ENCODE peak calls at places on chromosome 16, in nine cellular contexts. K is sigmoid colon, X is dorsolateral prefrontal cortex, I is left ventricle myocardium inferior, O is prostate gland, J is stomach, Q is heart left ventricle, E is Peyer's patch, B is A549. A is an unnamed sample.

GRCh38 chr16:888901-889570 is 81.7 kb downstream of the LMF1 start:
- DNase-seq in Q (peak), O (no peak), K (peak), J (no peak), X (no peak), I (no peak), B (no peak), E (no peak), A (no peak)

GRCh38 chr16:57318240-57318970 is 33.9 kb upstream of the PLLP start:
- DNase-seq in J (no peak), E (no peak), Q (peak), X (no peak), O (no peak), I (no peak), K (peak), B (no peak), A (no peak)

GRCh38 chr16:50838165-50838564 is 96.3 kb downstream of the CYLD start:
- DNase-seq in X (no peak), J (no peak), E (no peak), K (no peak), Q (no peak), O (no peak), B (no peak), I (no peak), A (no peak)

GRCh38 chr16:84047626-84048025 is 5.0 kb upstream of the SLC38A8 start:
- DNase-seq in E (no peak), I (no peak), X (no peak), O (no peak), B (no peak), K (peak), Q (peak), J (no peak), A (no peak)

GRCh38 chr16:10562361-10562899 is 18.0 kb downstream of the EMP2 start:
- DNase-seq in J (no peak), O (no peak), E (no peak), K (no peak), B (no peak), X (no peak), I (no peak), Q (no peak), A (no peak)

GRCh38 chr16:85751665-85752501 is 987 bp upstream of the C16orf74 start:
- DNase-seq in J (no peak), X (no peak), B (no peak), O (no peak), Q (no peak), I (no peak), E (no peak), K (no peak), A (peak)

GRCh38 chr16:10886739-10887269 is 9.8 kb downstream of the CIITA start:
- DNase-seq in X (no peak), O (no peak), E (no peak), K (no peak), I (no peak), B (no peak), Q (no peak), J (no peak), A (no peak)

GRCh38 chr16:51034481-51035109 is 116.5 kb downstream of the SALL1 start:
- DNase-seq in O (no peak), E (no peak), K (no peak), B (no peak), Q (no peak), X (peak), J (no peak), I (no peak), A (no peak)

GRCh38 chr16:81469710-81470481 is 25.3 kb downstream of the CMIP start:
- DNase-seq in J (peak), E (peak), Q (peak), O (no peak), B (no peak), X (no peak), K (no peak), I (peak), A (no peak)

GRCh38 chr16:56944954-56945839 is 13.3 kb downstream of the HERPUD1 start:
- DNase-seq in X (no peak), Q (no peak), J (no peak), E (peak), I (no peak), K (peak), B (no peak), O (no peak), A (peak)

GRCh38 chr16:66525396-66526180 is 24.3 kb downstream of the TK2 start:
- DNase-seq in X (no peak), Q (no peak), K (no peak), I (no peak), E (no peak), O (no peak), J (no peak), B (no peak), A (no peak)

GRCh38 chr16:15770512-15770911 is 86.3 kb downstream of the MYH11 start:
- DNase-seq in E (no peak), K (no peak), I (no peak), O (no peak), X (no peak), B (no peak), Q (no peak), J (no peak), A (no peak)

GRCh38 chr16:5490499-5490898 is 392.9 kb upstream of the EEF2KMT start:
- DNase-seq in J (no peak), Q (no peak), I (no peak), X (peak), O (peak), E (peak), B (peak), K (no peak), A (no peak)

GRCh38 chr16:56608876-56609462 is 585 bp downstream of the MT2A start:
- DNase-seq in B (peak), J (no peak), E (no peak), K (no peak), Q (no peak), I (no peak), O (no peak), X (no peak), A (no peak)

GRCh38 chr16:69040144-69040909 is 65.1 kb upstream of the HAS3 start:
- DNase-seq in I (no peak), B (peak), Q (no peak), X (no peak), E (peak), O (no peak), K (peak), J (no peak), A (peak)

GRCh38 chr16:78184554-78185183 is 85.2 kb downstream of the WWOX start:
- DNase-seq in B (peak), O (peak), X (no peak), J (no peak), K (no peak), Q (no peak), I (no peak), E (no peak), A (no peak)

GRCh38 chr16:29943846-29944669 is 17.8 kb upstream of the TMEM219 start:
- DNase-seq in E (peak), O (peak), I (no peak), J (peak), Q (no peak), X (no peak), K (peak), B (peak), A (peak)

GRCh38 chr16:28980929-28981328 is 3.9 kb upstream of the LAT start:
- DNase-seq in I (no peak), O (no peak), K (no peak), Q (no peak), X (no peak), J (no peak), B (no peak), E (no peak), A (no peak)

GRCh38 chr16:58843675-58844074 is 109.6 kb upstream of the GOT2 start:
- DNase-seq in B (peak), I (no peak), E (no peak), X (no peak), K (no peak), O (no peak), J (no peak), Q (no peak), A (no peak)

GRCh38 chr16:15399317-15399716 is 3.8 kb downstream of the MPV17L start:
- DNase-seq in B (no peak), X (no peak), O (no peak), J (no peak), E (no peak), K (no peak), I (no peak), Q (no peak), A (no peak)

GRCh38 chr16:3881499-3881995 is 1.0 kb upstream of the CREBBP start:
- DNase-seq in O (no peak), J (no peak), I (no peak), X (no peak), K (no peak), E (no peak), B (no peak), Q (no peak), A (no peak)

GRCh38 chr16:26070595-26071170 is 378.9 kb downstream of the HS3ST4 start:
- DNase-seq in Q (no peak), K (no peak), E (no peak), I (no peak), J (no peak), O (no peak), B (no peak), X (no peak), A (no peak)

GRCh38 chr16:81945665-81946064 is 65.6 kb downstream of the SDR42E1 start:
- DNase-seq in I (no peak), J (no peak), Q (no peak), B (no peak), E (no peak), O (no peak), K (no peak), X (no peak), A (no peak)

GRCh38 chr16:825298-826061 is 24.9 kb upstream of the GNG13 start:
- DNase-seq in I (no peak), O (no peak), Q (no peak), J (no peak), B (no peak), E (no peak), X (peak), K (no peak), A (no peak)

GRCh38 chr16:87635541-87636049 is 33.3 kb downstream of the JPH3 start:
- DNase-seq in E (peak), J (peak), X (peak), B (peak), Q (no peak), O (peak), K (peak), I (peak), A (peak)

GRCh38 chr16:87638736-87639135 is 36.4 kb downstream of the JPH3 start:
- DNase-seq in X (no peak), E (no peak), K (no peak), B (no peak), O (no peak), I (no peak), J (no peak), Q (no peak), A (no peak)

GRCh38 chr16:87637357-87637756 is 35.0 kb downstream of the JPH3 start:
- DNase-seq in E (no peak), Q (no peak), K (no peak), B (no peak), O (no peak), I (no peak), J (no peak), X (no peak), A (no peak)

GRCh38 chr16:87636050-87636684 is 33.9 kb downstream of the JPH3 start:
- DNase-seq in J (peak), Q (peak), K (peak), O (peak), X (peak), E (peak), I (peak), B (peak), A (peak)

DNA sequence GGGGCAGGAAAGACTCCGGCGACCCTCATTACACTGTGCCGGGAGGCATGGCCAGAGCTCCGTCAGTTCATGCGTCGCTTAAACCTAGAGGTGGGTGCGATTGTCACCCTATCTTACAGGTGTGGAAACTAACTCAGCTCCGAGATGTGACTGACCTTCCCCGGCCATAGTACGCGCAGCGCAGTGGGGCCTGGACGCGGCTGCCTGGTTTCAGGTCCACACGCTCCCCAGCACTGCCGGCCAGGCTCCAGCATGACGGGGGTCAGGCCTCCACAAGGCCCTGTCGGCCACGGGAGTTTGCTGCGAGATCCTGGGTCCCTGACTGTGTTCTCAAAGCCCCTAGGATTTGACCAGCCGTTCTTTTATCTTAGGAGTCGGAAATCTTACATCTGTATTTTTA is 34.4 kb downstream of the JPH3 start:
- DNase-seq in Q (no peak), E (no peak), X (no peak), K (no peak), O (no peak), B (no peak), J (no peak), I (no peak), A (no peak)
- TF ChIP-seq CTCF in Q (no peak), E (no peak), X (no peak), K (peak), O (no peak), B (no peak), J (no peak), I (peak), A (peak)

DNA sequence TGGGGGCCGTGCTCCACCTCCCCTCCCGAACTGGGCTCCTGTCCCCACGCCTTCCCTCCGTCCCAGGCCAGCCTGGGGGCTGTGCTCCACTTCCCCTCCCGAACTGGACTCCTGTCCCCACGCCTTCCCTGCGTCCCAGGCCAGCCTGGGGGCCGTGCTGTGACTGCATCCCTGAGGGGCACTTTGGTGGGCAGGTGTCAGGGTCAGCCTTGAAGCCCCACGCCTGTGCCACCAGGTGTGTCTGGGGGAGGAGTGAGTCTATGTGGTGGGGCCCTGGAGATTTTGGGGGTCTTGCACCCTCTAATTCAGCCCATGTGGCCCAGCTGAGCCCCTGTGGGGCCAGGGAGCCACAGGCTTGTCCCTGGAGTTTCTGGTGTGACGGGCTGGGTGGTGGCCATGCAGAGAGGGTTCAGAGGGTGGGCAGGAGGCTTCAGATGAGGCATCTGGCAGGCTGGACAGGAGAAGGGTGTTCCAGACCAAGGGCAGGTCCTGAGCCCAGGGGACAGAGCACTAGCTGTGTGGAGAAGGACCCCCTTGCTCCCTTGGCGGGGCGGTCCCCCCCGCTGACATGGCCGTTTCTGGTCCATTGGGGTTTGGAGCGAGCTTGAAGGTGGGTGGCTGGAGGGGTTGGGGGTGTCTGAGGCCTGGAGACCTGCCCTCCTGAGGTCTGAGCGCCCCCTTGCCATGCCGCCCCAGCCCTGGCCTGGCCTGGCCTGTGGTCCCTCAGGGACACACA is 8.2 kb downstream of the NHERF2 start:
- DNase-seq in X (no peak), Q (no peak), E (no peak), I (no peak), B (no peak), O (no peak), J (no peak), K (no peak), A (no peak)
- H3K27ac ChIP-seq in X (peak), Q (peak), E (peak), I (peak), B (peak), O (peak), J (peak), K (peak), A (peak)

GRCh38 chr16:23182675-23183485 is at the start of gene SCNN1G:
- DNase-seq in B (no peak), Q (peak), I (peak), O (no peak), E (peak), J (peak), K (no peak), X (no peak), A (peak)

GRCh38 chr16:23181506-23181905 is 1.0 kb upstream of the SCNN1G start:
- DNase-seq in O (no peak), X (no peak), K (no peak), Q (no peak), I (no peak), E (no peak), B (no peak), J (no peak), A (no peak)

GRCh38 chr16:23183486-23183862 is 929 bp downstream of the SCNN1G start:
- DNase-seq in I (no peak), J (no peak), E (no peak), O (no peak), B (no peak), Q (no peak), X (no peak), K (no peak), A (no peak)

GRCh38 chr16:23185661-23186060 is 3.1 kb downstream of the SCNN1G start:
- DNase-seq in J (peak), Q (no peak), E (no peak), O (no peak), X (no peak), K (no peak), I (no peak), B (no peak), A (no peak)

DNA sequence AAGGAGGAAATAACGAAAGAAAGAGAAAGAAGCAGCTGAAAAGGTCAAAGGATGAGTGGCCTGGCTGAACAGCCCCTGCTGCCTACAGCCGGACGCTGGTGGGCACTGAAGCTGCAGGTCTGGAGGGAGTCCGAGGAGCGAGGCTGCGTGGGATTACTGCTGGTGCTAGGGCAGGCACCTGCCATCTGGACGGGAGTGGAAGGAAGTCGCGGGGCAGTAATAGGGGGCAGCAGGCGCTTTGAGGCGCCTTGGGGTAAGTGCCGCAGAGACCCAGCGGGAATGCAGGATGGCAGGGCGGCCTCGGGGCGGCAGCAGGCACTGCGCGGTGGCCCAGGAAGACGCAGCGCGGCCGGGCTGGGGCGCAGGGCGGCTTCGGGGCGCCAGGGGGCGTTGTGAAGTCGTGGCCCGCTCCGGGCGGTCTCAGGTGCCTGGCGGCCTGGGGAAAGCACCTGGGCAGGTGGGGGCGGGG is 305 bp upstream of the SCNN1G start:
- DNase-seq in Q (peak), I (peak), J (peak), O (peak), B (peak), X (peak), K (peak), E (peak), A (peak)
- TF ChIP-seq CTCF in Q (peak), I (peak), J (peak), O (peak), B (peak), X (peak), K (peak), E (peak), A (peak)

GRCh38 chr16:89376812-89377445 is 113.4 kb downstream of the ANKRD11 start:
- DNase-seq in J (no peak), I (no peak), B (no peak), X (no peak), O (no peak), E (no peak), K (no peak), Q (no peak), A (no peak)
- H3K27ac ChIP-seq in J (peak), I (no peak), B (no peak), X (no peak), O (no peak), E (no peak), K (no peak), Q (no peak), A (peak)

A was measured in RWPE1.